ENCODE peak calls at places on chromosomes 7 and 10, in nine cellular contexts. S, K, T, A, M, Q, R, O and C are unnamed samples. For H3K36me3, the result is how much of the 10 kb centered on the place peaks cover.

GRCh38 chr10:79152423-79152817 is 83.7 kb downstream of the ZMIZ1 start:
- DNase-seq in S (no peak), K (no peak), T (no peak), A (no peak), M (peak), Q (no peak), R (no peak), O (peak), C (no peak)

GRCh38 chr10:15345450-15345849 is 25.6 kb downstream of the FAM171A1 start:
- DNase-seq in S (no peak), K (no peak), T (no peak), A (no peak), M (no peak), Q (no peak), R (no peak), O (no peak), C (no peak)

GRCh38 chr7:90239050-90239449 is 5.9 kb upstream of the CFAP69 start:
- DNase-seq in S (no peak), K (no peak), T (no peak), A (no peak), M (no peak), Q (peak), R (no peak), O (no peak), C (no peak)

GRCh38 chr7:120925392-120925791 is 25.2 kb upstream of the ING3 start:
- DNase-seq in S (no peak), K (no peak), T (no peak), A (no peak), M (no peak), Q (no peak), R (no peak), O (no peak), C (no peak)

GRCh38 chr7:142301923-142302550 is 44.2 kb upstream of the PRSS58 start:
- DNase-seq in S (no peak), K (no peak), T (no peak), A (no peak), M (no peak), Q (peak), R (no peak), O (no peak), C (peak)

GRCh38 chr10:3635697-3636096 is 149.3 kb downstream of the KLF6 start:
- DNase-seq in S (no peak), K (no peak), T (no peak), A (no peak), M (peak), Q (no peak), R (no peak), O (no peak), C (no peak)

GRCh38 chr7:143363011-143363937 is 761 bp upstream of the FAM131B start:
- DNase-seq in S (no peak), K (no peak), T (no peak), A (no peak), M (no peak), Q (no peak), R (no peak), O (no peak), C (no peak)

GRCh38 chr10:106402455-106402854 is 762.1 kb downstream of the SORCS1 start:
- DNase-seq in S (no peak), K (no peak), T (no peak), A (no peak), M (no peak), Q (no peak), R (no peak), O (no peak), C (no peak)

GRCh38 chr7:105584165-105584564 is 2.9 kb upstream of the EFCAB10 start:
- DNase-seq in S (no peak), K (no peak), T (no peak), A (no peak), M (no peak), Q (no peak), R (no peak), O (no peak), C (no peak)

GRCh38 chr7:40644454-40645188 is 509.8 kb downstream of the SUGCT start:
- DNase-seq in S (no peak), K (no peak), T (no peak), A (no peak), M (no peak), Q (peak), R (peak), O (no peak), C (no peak)

DNA sequence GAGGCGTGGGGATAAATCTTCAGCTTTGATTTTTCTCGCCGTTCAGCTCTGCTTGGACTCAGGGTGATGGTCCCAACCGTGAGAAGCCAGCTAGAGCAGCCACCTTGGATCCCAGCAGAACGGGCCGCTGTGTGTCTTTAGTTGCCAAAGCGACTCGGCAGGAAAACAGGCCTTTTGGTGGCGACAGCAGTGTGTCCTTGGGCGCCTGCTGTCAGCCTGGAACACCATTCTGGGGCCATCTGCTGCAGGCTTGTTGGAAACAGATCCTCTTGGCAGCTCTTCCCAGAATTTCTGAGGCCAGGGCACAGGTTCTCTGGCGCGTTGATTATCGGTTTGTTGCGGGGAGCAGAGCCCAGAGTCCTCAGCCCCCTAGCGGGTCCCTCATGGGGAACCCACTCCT is 97.6 kb downstream of the CUX1 start:
- DNase-seq in S (no peak), K (no peak), T (no peak), A (no peak), M (no peak), Q (peak), R (no peak), O (peak), C (no peak)
- H3K27ac ChIP-seq in S (no peak), K (no peak), T (no peak), A (no peak), M (no peak), Q (no peak), R (no peak), O (peak), C (no peak)

DNA sequence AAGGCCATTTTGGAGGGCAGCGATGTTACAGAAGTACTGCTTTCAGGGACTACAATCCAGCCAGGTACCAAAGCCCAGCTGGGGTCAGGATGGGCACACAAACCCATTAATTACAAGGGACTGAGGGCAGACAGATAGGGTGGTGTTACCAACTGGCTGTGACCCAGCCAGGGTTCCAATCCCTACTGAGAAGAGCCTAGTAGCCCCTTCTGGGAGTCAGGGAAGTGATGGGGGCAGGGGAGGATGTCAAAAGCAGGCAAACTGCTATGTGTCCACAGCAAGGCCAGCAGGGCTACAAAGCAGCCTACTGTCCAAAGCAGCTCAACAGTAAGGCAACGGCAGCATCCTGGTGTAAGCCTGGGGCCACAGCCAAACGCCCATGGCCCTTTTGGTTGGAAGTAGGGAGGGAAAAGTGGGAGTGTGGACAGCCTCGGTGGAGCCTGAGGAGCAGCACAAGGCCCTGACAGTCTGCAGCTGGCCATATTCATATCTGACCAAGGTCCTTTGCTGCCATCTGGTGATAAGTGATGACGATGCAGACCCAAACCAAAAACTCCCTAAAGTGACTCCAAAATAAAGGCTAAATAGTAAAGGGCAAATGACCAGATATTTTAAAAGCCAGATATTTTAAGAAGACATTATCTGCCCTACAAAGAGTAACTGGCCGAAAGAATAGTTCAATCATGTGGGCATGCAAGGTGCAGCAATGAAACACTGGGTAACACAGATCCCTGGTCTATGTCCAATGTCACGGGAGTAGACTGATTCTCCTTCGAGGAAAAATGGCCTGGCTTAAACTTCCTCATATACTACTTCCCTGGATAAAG is 56.9 kb downstream of the XPNPEP1 start:
- DNase-seq in S (no peak), K (no peak), T (peak), A (peak), M (no peak), Q (peak), R (peak), O (no peak), C (peak)
- TF ChIP-seq CTCF in S (no peak), K (peak), T (peak), A (peak), M (peak), Q (peak), R (peak), O (peak), C (peak)

DNA sequence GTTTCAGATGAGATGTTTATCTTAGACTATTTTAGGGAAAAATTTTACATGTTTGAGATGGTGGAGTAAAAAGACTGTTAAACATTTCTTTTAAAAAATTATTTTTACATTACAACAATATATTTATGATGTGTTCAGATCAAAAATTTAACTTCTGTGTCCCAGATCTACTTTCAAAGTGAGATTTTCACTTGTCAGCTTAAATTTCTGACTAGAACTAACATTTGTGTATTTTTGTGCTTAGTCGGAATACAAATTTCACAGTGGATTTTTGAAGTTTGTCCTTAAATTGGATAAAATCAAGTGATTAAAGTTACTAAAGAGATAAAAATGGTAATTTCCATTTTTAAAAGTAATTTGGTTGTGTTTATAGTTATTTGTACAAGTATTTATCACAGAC is 24.9 kb downstream of the TMEM106B start:
- DNase-seq in S (no peak), K (no peak), T (no peak), A (no peak), M (no peak), Q (no peak), R (no peak), O (no peak), C (no peak)
- H3K36me3 ChIP-seq in S (under half), K (under half), T (under half), A (under half), M (under half), Q (under half), R (under half), O (half or more), C (under half)

GRCh38 chr10:92413519-92413918 is 122.6 kb downstream of the MARCHF5 start:
- DNase-seq in S (no peak), K (no peak), T (peak), A (no peak), M (no peak), Q (no peak), R (no peak), O (no peak), C (no peak)
- H3K27ac ChIP-seq in S (no peak), K (no peak), T (no peak), A (no peak), M (no peak), Q (peak), R (no peak), O (no peak), C (no peak)

GRCh38 chr10:811781-812180 is 119.7 kb downstream of the LARP4B start:
- DNase-seq in S (no peak), K (no peak), T (no peak), A (no peak), M (no peak), Q (no peak), R (no peak), O (no peak), C (no peak)

GRCh38 chr10:811379-811778 is 120.1 kb downstream of the LARP4B start:
- DNase-seq in S (no peak), K (no peak), T (no peak), A (no peak), M (no peak), Q (no peak), R (no peak), O (no peak), C (no peak)

GRCh38 chr10:812787-813186 is 118.7 kb downstream of the LARP4B start:
- DNase-seq in S (no peak), K (no peak), T (no peak), A (no peak), M (no peak), Q (no peak), R (no peak), O (no peak), C (no peak)

GRCh38 chr10:809671-810350 is 120.3 kb upstream of the DIP2C start:
- DNase-seq in S (no peak), K (no peak), T (no peak), A (no peak), M (no peak), Q (no peak), R (peak), O (no peak), C (no peak)

DNA sequence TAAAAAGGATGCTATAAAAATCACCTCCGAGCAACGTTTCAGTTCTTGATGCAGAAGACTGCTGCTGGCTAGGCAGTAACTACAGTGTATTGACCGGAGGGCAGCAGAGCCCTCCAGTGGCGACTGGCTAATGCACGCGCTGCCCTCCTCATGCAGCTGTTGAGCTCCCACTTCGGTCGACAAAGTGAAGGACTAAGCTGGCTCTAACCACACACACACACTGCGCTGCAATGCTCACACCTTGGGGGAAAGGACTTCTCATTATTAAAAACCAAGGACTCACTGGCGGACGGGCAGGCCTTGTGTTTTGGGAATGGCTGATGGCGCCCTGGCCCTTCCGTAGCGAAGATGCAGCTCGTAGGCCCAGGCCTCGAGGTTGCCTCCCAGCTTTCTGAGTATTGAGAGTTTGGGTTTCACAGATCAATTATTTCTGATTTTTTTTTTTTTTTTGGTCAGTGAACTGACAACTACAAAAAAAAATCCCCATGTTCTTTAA is 120.9 kb upstream of the DIP2C start:
- DNase-seq in S (no peak), K (no peak), T (peak), A (no peak), M (no peak), Q (peak), R (peak), O (no peak), C (peak)
- TF ChIP-seq CTCF in S (no peak), K (peak), T (no peak), A (peak), M (peak), Q (peak), R (peak), O (peak), C (peak)

GRCh38 chr10:86863443-86863842 is 94.0 kb downstream of the MMRN2 start:
- DNase-seq in S (no peak), K (no peak), T (no peak), A (no peak), M (no peak), Q (no peak), R (peak), O (peak), C (no peak)
- H3K36me3 ChIP-seq in S (under half), K (under half), T (under half), A (under half), M (under half), Q (under half), R (under half), O (under half), C (under half)

GRCh38 chr10:104485632-104486031 is 132.0 kb downstream of the CFAP58 start:
- DNase-seq in S (no peak), K (no peak), T (no peak), A (no peak), M (no peak), Q (no peak), R (no peak), O (no peak), C (no peak)

GRCh38 chr10:104483582-104483981 is 129.9 kb downstream of the CFAP58 start:
- DNase-seq in S (no peak), K (no peak), T (no peak), A (no peak), M (no peak), Q (no peak), R (no peak), O (no peak), C (no peak)

GRCh38 chr10:104478380-104478779 is 124.7 kb downstream of the CFAP58 start:
- DNase-seq in S (no peak), K (no peak), T (no peak), A (no peak), M (peak), Q (no peak), R (no peak), O (no peak), C (no peak)

GRCh38 chr10:104479906-104480579 is 126.4 kb downstream of the CFAP58 start:
- DNase-seq in S (no peak), K (no peak), T (no peak), A (peak), M (no peak), Q (no peak), R (no peak), O (no peak), C (no peak)

DNA sequence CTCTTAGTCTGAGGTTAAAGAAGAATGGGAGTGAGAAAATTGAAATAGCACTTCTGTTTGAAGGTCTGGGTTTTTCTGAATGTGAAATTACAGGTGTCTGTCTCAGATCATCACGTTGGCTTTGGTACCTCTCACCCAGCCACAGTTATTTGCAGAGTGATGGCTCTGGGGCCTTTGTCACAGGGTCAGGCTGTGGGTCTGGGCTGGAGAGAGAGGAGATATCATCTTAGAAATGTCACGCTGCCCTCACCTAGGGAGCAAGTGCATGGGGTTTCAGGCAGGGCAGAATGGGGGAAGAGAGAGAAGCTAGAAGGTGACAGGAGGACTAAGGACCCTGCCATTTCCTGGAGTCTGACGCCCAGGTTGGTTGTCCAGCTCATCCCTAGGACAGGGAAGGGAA is 127.2 kb downstream of the CFAP58 start:
- DNase-seq in S (no peak), K (no peak), T (no peak), A (no peak), M (no peak), Q (no peak), R (no peak), O (no peak), C (no peak)
- H3K27ac ChIP-seq in S (no peak), K (no peak), T (no peak), A (no peak), M (no peak), Q (no peak), R (no peak), O (no peak), C (no peak)

DNA sequence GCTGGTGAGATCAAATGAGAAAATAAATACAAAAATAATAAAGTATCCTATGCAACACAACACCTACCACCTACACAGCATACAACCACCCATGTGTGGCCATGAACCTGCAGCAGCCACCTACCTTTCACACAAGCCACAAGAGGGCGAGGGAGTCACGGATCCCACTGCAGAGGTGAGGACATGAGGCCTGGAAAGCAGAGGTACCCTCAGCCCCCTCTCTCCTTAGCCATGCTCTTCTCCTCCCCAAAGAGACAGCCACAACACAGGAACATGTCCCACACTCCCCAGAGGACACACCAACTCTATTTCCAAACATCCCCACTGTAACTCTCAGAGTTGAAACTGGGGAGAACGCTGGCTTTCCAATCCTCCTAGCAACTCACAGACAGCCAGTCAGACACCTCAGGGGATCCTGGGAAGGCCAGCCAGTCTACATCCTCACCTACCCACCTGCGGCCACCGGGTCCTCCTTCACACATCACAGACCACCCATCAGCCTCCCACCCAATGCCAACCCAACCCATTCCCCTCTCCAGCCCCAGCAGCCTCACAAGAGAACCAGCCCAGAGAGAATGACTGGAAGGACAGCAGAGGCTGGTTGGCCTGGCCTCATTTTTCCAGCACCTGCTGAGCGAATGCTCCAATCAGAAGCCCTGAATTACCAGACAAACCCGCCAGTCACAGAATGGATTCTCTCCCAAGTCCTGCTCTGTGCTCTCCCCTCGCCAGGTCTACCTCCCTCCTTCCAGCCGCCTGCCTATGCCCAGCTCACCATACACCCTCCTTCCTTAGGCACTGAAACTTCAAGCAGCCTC is 18.4 kb downstream of the DLG5 start:
- DNase-seq in S (no peak), K (no peak), T (no peak), A (no peak), M (no peak), Q (peak), R (peak), O (no peak), C (no peak)
- TF ChIP-seq CTCF in S (no peak), K (no peak), T (no peak), A (peak), M (peak), Q (peak), R (no peak), O (peak), C (peak)

GRCh38 chr10:59791602-59792001 is 38.3 kb upstream of the MRLN start:
- DNase-seq in S (no peak), K (no peak), T (no peak), A (no peak), M (no peak), Q (no peak), R (no peak), O (no peak), C (no peak)

GRCh38 chr10:59793924-59794323 is 40.7 kb upstream of the MRLN start:
- DNase-seq in S (no peak), K (no peak), T (no peak), A (no peak), M (no peak), Q (no peak), R (no peak), O (no peak), C (no peak)

DNA sequence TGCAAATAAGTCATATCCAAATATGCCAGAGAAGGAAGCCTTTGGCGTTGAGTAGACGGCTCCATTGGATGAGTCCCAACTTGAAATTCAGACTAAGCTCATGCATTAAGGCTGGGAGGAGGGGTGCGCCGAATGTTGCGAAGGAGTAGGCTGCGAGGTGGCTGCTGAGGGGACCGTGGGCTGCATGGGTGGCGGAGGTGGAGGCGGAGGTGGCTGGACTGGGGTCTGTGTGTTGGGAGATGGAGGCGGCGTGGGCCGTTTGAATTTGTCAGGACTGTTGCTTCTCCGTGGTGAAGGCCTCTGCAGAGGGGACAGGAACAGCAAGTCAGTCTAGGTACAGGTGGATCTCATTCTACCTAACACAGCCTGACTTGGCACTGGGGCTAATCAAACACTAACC is 39.6 kb upstream of the MRLN start:
- DNase-seq in S (no peak), K (no peak), T (no peak), A (no peak), M (no peak), Q (no peak), R (no peak), O (no peak), C (no peak)
- H3K36me3 ChIP-seq in S (under half), K (half or more), T (under half), A (under half), M (under half), Q (under half), R (under half), O (under half), C (under half)

GRCh38 chr10:102395677-102396197 is at the start of gene NFKB2:
- DNase-seq in S (no peak), K (no peak), T (no peak), A (no peak), M (no peak), Q (no peak), R (no peak), O (no peak), C (no peak)
- H3K27ac ChIP-seq in S (peak), K (peak), T (peak), A (peak), M (peak), Q (peak), R (peak), O (peak), C (peak)